ENCODE peak calls at places on chromosomes 2 and 18, in six cellular contexts. B, A, I, U, W and T are unnamed samples.

GRCh38 chr18:44245026-44245425 is 435.7 kb upstream of the SETBP1 start:
- DNase-seq in I (no peak), W (no peak), A (no peak), U (no peak), B (no peak), T (no peak)

GRCh38 chr2:191039616-191040015 is 25.6 kb upstream of the STAT1 start:
- DNase-seq in I (no peak), A (no peak), U (no peak), W (no peak), B (no peak), T (no peak)

GRCh38 chr18:77001979-77002378 is 130.6 kb downstream of the MBP start:
- DNase-seq in I (no peak), B (no peak), W (no peak), A (no peak), U (no peak), T (no peak)

GRCh38 chr18:46237891-46238290 is 133.7 kb downstream of the HAUS1 start:
- DNase-seq in A (no peak), B (no peak), W (no peak), I (no peak), U (no peak), T (no peak)

GRCh38 chr18:48615566-48616401 is 77.0 kb downstream of the CTIF start:
- DNase-seq in I (no peak), B (no peak), U (peak), A (no peak), W (no peak), T (no peak)

GRCh38 chr18:11728247-11728646 is 39.2 kb downstream of the GNAL start:
- DNase-seq in W (no peak), A (peak), B (no peak), U (no peak), I (no peak), T (no peak)

GRCh38 chr2:189782221-189782671 is 1.9 kb downstream of the ORMDL1 start:
- DNase-seq in B (peak), W (no peak), A (peak), I (no peak), U (no peak), T (peak)

GRCh38 chr2:240170354-240170735 is 29.9 kb upstream of the OTOS start:
- DNase-seq in I (no peak), W (no peak), B (peak), U (no peak), A (no peak), T (no peak)

GRCh38 chr2:223971731-223972130 is 14.5 kb downstream of the MRPL44 start:
- DNase-seq in A (no peak), B (no peak), I (no peak), U (no peak), W (no peak), T (no peak)

GRCh38 chr2:132923787-132924186 is 253.8 kb upstream of the LYPD1 start:
- DNase-seq in A (no peak), U (no peak), B (peak), W (no peak), I (no peak), T (no peak)

GRCh38 chr2:112910865-112911264 is at the start of gene IL37:
- DNase-seq in B (no peak), I (no peak), A (no peak), U (no peak), W (no peak), T (no peak)

GRCh38 chr2:190159453-190159852 is 96.9 kb upstream of the MSTN start:
- DNase-seq in A (no peak), I (peak), U (no peak), B (peak), W (peak), T (no peak)

GRCh38 chr18:56326386-56327072 is 311.9 kb downstream of the TXNL1 start:
- DNase-seq in I (no peak), B (no peak), U (no peak), A (no peak), W (no peak), T (no peak)

GRCh38 chr2:5877360-5877759 is 185.2 kb downstream of the SOX11 start:
- DNase-seq in U (no peak), B (peak), W (no peak), I (no peak), A (no peak), T (no peak)

GRCh38 chr18:35495821-35496368 is 1.9 kb downstream of the INO80C start:
- DNase-seq in W (no peak), U (no peak), B (peak), I (no peak), A (peak), T (peak)

GRCh38 chr2:48232351-48232750 is 297.6 kb upstream of the STON1 start:
- DNase-seq in A (no peak), I (no peak), U (no peak), W (no peak), B (no peak), T (no peak)

GRCh38 chr2:48230834-48231233 is 299.1 kb upstream of the STON1 start:
- DNase-seq in B (no peak), U (no peak), I (no peak), A (no peak), W (no peak), T (no peak)

GRCh38 chr2:48227617-48228344 is 302.2 kb upstream of the STON1 start:
- DNase-seq in B (no peak), A (peak), W (no peak), U (no peak), I (no peak), T (no peak)

GRCh38 chr2:48229063-48229462 is 300.9 kb upstream of the STON1 start:
- DNase-seq in U (no peak), W (no peak), A (no peak), I (no peak), B (no peak), T (no peak)

DNA sequence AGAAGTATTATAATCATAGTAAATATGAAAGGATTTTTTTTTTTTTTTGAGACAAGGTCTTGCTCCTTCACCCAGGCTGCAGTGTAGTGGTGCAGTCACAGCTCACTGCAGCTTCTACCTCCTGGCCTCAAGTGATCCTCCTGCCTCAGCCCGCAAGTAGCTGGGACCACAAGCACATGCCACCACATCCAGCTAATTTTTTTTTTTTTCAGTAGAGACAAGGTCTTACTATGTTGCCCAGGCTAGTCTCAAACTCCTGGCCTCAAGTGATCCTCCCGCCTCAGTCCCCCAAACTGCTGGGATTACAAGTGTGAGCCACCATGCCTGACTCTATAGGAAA is 301.6 kb upstream of the STON1 start:
- DNase-seq in I (no peak), U (no peak), W (no peak), B (no peak), A (peak), T (no peak)
- TF ChIP-seq POLR2A in I (no peak), U (no peak), W (no peak), B (no peak), A (no peak), T (no peak)

GRCh38 chr2:150491943-150492342 is 4.5 kb upstream of the RND3 start:
- DNase-seq in U (no peak), B (peak), W (no peak), A (no peak), I (no peak), T (no peak)
- TF ChIP-seq POLR2A in U (no peak), B (no peak), W (no peak), A (no peak), I (no peak), T (no peak)

GRCh38 chr2:46298522-46299351 is 1.5 kb downstream of the EPAS1 start:
- DNase-seq in W (peak), B (peak), I (peak), U (peak), A (peak), T (peak)
- TF ChIP-seq POLR2A in W (peak), B (peak), I (no peak), U (peak), A (no peak), T (no peak)

DNA sequence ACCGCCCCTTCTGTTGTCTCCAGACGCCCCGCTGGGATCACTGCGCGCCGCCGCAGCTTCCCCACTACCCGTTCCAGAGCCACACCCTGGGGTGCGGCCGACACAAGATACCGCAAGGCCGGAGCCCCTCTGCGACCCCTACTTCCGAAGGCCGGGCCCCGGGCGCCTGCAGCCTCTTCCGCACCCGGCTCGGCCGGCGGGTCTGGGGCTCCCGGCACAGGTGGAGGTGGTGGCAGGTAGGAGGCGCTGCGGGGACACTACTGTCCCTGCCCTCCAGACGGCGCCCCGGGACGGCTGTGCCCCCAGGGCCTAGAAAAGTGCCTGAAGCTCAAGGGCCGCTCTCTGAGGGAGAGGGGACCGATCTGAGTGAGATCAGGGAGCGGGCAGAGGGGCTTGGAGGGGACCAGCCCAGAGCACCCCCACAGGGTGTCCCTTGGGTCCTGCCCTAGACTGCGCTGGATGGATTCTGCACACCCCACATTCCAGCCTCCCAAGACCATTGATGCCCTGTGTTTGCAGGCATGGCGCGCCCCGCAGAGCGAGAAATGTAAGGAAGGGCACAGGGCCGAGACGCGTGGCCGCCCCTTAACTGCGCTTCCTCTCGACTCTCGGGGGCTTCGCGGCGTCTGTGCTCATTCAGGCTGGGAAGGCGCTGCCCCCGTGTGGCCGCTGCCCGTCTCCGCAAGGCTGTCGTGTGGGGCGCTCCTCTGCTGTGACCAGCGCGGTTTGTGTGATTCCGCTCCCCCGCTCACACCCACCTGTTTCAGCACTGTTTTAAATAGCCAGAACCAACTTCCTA is 79.9 kb downstream of the GFPT1 start:
- DNase-seq in I (peak), A (peak), B (peak), U (peak), W (peak), T (peak)
- TF ChIP-seq POLR2A in I (no peak), A (no peak), B (peak), U (peak), W (no peak), T (no peak)

GRCh38 chr2:63785096-63785495 is 56.6 kb upstream of the UGP2 start:
- DNase-seq in A (no peak), W (no peak), U (no peak), I (no peak), B (no peak), T (no peak)
- TF ChIP-seq POLR2A in A (no peak), W (no peak), U (no peak), I (no peak), B (no peak), T (no peak)

GRCh38 chr2:70086838-70087702 is at the start of gene PCBP1:
- DNase-seq in U (peak), A (peak), B (peak), I (peak), W (peak), T (peak)

GRCh38 chr2:70087703-70088507 is 628 bp downstream of the PCBP1 start:
- DNase-seq in W (peak), A (peak), U (peak), I (peak), B (peak), T (peak)

GRCh38 chr2:70089946-70090523 is 2.8 kb downstream of the PCBP1 start:
- DNase-seq in W (no peak), I (no peak), B (no peak), U (no peak), A (peak), T (no peak)

GRCh38 chr2:70089220-70089945 is 2.1 kb downstream of the PCBP1 start:
- DNase-seq in U (no peak), W (no peak), B (no peak), A (peak), I (peak), T (peak)

DNA sequence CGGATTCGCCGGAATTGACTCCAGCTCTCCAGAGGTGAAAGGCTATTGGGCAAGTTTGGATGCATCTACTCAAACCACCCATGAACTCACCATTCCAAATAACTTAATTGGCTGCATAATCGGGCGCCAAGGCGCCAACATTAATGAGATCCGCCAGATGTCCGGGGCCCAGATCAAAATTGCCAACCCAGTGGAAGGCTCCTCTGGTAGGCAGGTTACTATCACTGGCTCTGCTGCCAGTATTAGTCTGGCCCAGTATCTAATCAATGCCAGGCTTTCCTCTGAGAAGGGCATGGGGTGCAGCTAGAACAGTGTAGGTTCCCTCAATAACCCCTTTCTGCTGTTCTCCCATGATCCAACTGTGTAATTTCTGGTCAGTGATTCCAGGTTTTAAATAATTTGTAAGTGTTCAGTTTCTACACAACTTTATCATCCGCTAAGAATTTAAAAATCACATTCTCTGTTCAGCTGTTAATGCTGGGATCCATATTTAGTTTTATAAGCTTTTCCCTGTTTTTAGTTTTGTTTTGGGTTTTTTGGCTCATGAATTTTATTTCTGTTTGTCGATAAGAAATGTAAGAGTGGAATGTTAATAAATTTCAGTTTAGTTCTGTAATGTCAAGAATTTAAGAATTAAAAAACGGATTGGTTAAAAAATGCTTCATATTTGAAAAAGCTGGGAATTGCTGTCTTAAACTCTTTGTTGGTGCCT is 1.4 kb downstream of the PCBP1 start:
- DNase-seq in U (no peak), A (no peak), I (no peak), B (peak), W (no peak), T (no peak)
- TF ChIP-seq POLR2A in U (no peak), A (no peak), I (no peak), B (no peak), W (no peak), T (no peak)

DNA sequence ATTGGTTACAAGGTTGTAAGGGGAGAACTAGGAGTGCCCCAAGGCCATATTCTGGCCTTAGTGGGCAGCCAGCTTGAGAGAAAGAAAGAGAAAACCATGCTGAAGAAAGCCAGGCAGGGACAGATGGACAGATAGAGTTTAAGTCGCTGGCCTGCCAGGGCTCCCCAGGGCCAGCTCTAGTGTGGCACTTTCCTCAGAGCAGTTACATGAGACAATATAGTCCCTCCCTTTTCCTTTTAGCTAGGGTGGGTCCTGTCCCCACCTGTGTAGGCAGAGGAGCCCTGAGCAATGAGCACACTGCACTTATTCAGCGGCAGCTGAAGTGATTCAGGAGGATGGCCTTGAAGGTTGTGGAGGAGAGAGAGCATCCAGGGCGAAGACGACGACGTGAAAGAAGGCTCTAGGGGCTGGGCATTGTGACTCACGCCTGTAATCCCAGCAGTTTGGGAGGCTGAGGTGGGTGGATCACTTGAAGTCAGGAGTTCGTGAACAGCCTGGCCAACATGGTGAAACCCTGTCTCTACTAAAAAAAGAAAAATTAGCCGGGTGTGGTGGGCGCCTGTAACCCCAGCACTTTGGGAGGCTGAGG is 152.0 kb upstream of the SLC1A4 start:
- DNase-seq in U (no peak), A (peak), W (no peak), B (peak), I (no peak), T (no peak)
- TF ChIP-seq POLR2A in U (no peak), A (no peak), W (no peak), B (no peak), I (no peak), T (no peak)

DNA sequence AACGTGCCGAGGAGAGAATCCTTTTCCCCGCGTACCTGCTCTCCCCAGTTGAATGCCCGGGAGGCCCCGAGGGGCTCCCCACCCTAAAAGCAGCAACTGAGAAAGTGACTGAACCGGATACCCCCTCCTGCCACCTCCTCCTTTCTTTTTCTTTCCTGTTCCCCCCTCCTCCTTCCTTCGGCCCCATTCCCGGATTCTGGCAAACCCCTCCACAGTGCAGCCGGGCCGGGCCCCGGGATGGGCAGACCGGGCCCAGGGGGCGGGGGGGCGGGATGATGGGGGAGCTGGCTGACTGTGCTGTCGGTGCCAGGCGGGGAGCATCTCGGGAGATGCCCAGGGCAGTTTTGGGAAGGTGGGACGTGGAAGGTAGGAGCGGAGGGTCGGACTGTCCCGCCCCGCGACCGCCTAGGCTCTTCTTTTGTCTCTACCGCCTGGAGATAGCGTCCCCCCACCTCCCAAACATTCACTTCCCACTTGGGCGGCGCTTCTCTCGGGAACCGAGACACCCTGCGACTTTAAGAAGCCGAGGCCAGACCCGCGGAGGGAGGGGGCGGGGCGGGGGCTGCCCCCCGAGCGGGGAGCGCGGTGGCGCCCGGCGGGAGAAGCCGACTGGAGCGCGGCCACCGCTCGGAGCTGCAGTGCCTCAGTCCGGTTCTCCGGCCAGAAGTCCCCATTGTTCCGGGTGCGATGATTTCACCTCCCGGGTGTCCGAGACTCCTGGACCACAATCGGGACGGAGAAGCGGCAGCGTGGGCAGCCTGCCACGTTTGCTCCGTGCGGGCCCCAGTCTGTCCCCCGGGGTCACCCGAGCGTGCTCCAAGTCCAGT is 8.2 kb downstream of the DLX2 start:
- DNase-seq in B (no peak), I (no peak), W (no peak), A (peak), U (no peak), T (no peak)
- TF ChIP-seq POLR2A in B (no peak), I (no peak), W (no peak), A (no peak), U (no peak), T (no peak)

DNA sequence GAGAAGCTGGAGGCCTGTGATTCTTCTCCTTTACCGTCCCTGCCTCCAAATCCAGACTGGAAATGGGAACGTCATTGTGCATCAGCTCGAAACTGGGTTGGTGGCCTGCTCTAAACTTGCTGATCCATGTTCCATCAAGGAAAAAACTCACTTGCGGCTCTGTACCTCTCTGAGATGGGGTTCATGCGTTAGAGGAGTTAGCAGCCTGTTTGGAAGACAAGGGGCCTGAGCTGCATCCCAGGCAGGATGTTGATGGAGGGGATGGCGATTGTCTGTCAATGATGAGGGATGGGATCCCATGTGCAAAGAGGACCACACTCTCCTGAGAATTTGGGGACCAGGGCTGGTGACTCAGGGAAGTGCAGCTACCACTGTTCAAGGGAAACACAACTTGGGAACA is 26.0 kb downstream of the TWIST2 start:
- DNase-seq in B (no peak), U (no peak), A (no peak), W (no peak), I (no peak), T (no peak)
- TF ChIP-seq POLR2A in B (no peak), U (no peak), A (no peak), W (no peak), I (no peak), T (no peak)

GRCh38 chr2:70124983-70125480 is 37.8 kb downstream of the PCBP1 start:
- DNase-seq in W (peak), I (peak), B (peak), A (peak), U (peak), T (peak)
- TF ChIP-seq POLR2A in W (no peak), I (no peak), B (no peak), A (peak), U (no peak), T (peak)